ENCODE peak calls at places on chromosomes 11 and 22, in seven cellular contexts. L, M, U, O, E, T and Z are unnamed samples.

GRCh38 chr11:43992138-43992537 is 49.7 kb downstream of the C11orf96 start:
- DNase-seq in L (no peak), M (no peak), U (no peak), O (no peak), E (no peak), T (no peak), Z (no peak)

GRCh38 chr11:75946531-75947530 is 131.8 kb downstream of the UVRAG start:
- DNase-seq in L (peak; percentile 31), M (peak; percentile 22), U (no peak), O (peak; percentile 60), E (no peak), T (peak; percentile 11), Z (peak; percentile 83)

GRCh38 chr11:120773501-120774031 is 250.3 kb upstream of the TBCEL start:
- DNase-seq in L (no peak), M (peak; percentile 14), U (no peak), O (no peak), E (no peak), T (no peak), Z (no peak)

GRCh38 chr11:108890482-108891092 is 225.7 kb downstream of the DDX10 start:
- DNase-seq in L (no peak), M (no peak), U (no peak), O (no peak), E (no peak), T (no peak), Z (no peak)

GRCh38 chr22:23503142-23503541 is 76.9 kb downstream of the IGLL1 start:
- DNase-seq in L (no peak), M (no peak), U (no peak), O (no peak), E (no peak), T (no peak), Z (no peak)

GRCh38 chr11:115682901-115683300 is 178.7 kb upstream of the CADM1 start:
- DNase-seq in L (no peak), M (no peak), U (no peak), O (no peak), E (no peak), T (no peak), Z (no peak)

GRCh38 chr22:30602049-30602448 is 4.9 kb upstream of the TCN2 start:
- DNase-seq in L (peak; percentile 44), M (peak; percentile 41), U (no peak), O (peak; percentile 43), E (no peak), T (peak; percentile 76), Z (peak; percentile 59)

GRCh38 chr11:114399903-114400221 is 449 bp downstream of the C11orf71 start:
- DNase-seq in L (peak; percentile 77), M (no peak), U (no peak), O (no peak), E (no peak), T (peak; percentile 92), Z (no peak)

GRCh38 chr22:24430431-24431308 is 3.3 kb downstream of the ADORA2A start:
- DNase-seq in L (no peak), M (no peak), U (no peak), O (no peak), E (no peak), T (no peak), Z (no peak)

GRCh38 chr11:8103909-8104308 is 22.9 kb downstream of the TUB start:
- DNase-seq in L (no peak), M (no peak), U (no peak), O (no peak), E (no peak), T (no peak), Z (no peak)

GRCh38 chr11:23079382-23079813 is 219.1 kb upstream of the CCDC179 start:
- DNase-seq in L (no peak), M (peak; percentile 45), U (no peak), O (peak; percentile 82), E (no peak), T (peak; percentile 27), Z (no peak)

GRCh38 chr11:35131094-35131493 is 7.9 kb upstream of the CD44 start:
- DNase-seq in L (no peak), M (no peak), U (no peak), O (no peak), E (no peak), T (no peak), Z (no peak)

GRCh38 chr11:3069425-3069824 is 12.2 kb upstream of the CARS1 start:
- DNase-seq in L (no peak), M (no peak), U (no peak), O (no peak), E (no peak), T (no peak), Z (no peak)

GRCh38 chr11:63448646-63449045 is 42.3 kb downstream of the PLAAT5 start:
- DNase-seq in L (peak; percentile 65), M (no peak), U (no peak), O (no peak), E (no peak), T (peak; percentile 18), Z (no peak)

GRCh38 chr11:85756401-85757200 is 54.3 kb downstream of the SYTL2 start:
- DNase-seq in L (no peak), M (no peak), U (no peak), O (no peak), E (no peak), T (no peak), Z (no peak)

GRCh38 chr22:49567894-49568750 is 259.6 kb downstream of the BRD1 start:
- DNase-seq in L (peak; percentile 25), M (no peak), U (no peak), O (no peak), E (peak; percentile 31), T (no peak), Z (no peak)

GRCh38 chr11:2795491-2795991 is 90.0 kb downstream of the CDKN1C start:
- DNase-seq in L (no peak), M (no peak), U (no peak), O (no peak), E (peak; percentile 44), T (no peak), Z (no peak)

GRCh38 chr22:27881404-27881803 is 37.7 kb downstream of the PITPNB start:
- DNase-seq in L (no peak), M (peak; percentile 54), U (no peak), O (peak; percentile 62), E (no peak), T (no peak), Z (no peak)

GRCh38 chr11:7973011-7973410 is 7.8 kb upstream of the NLRP10 start:
- DNase-seq in L (no peak), M (no peak), U (no peak), O (no peak), E (no peak), T (no peak), Z (peak; percentile 64)

GRCh38 chr11:128302425-128303186 is 284.8 kb downstream of the ETS1 start:
- DNase-seq in L (no peak), M (no peak), U (no peak), O (no peak), E (no peak), T (peak; percentile 16), Z (peak; percentile 83)

GRCh38 chr11:123822022-123822421 is 15.9 kb upstream of the OR6M1 start:
- DNase-seq in L (no peak), M (no peak), U (no peak), O (no peak), E (no peak), T (peak; percentile 29), Z (no peak)

GRCh38 chr11:16184588-16184987 is 171.8 kb downstream of the SOX6 start:
- DNase-seq in L (no peak), M (peak; percentile 89), U (no peak), O (peak; percentile 92), E (no peak), T (peak; percentile 38), Z (no peak)

GRCh38 chr11:48107188-48107704 is 109.4 kb upstream of the OR4B1 start:
- DNase-seq in L (no peak), M (peak; percentile 56), U (no peak), O (peak; percentile 67), E (no peak), T (no peak), Z (no peak)
- H3K4ac ChIP-seq in L (no peak overlapping the region), M (no peak overlapping the region), U (no peak overlapping the region), O (peak overlapping the region; percentile 71), E (no peak overlapping the region), T (no peak overlapping the region), Z (no peak overlapping the region)

GRCh38 chr11:129618046-129618569 is 197.5 kb upstream of the TMEM45B start:
- DNase-seq in L (no peak), M (no peak), U (no peak), O (no peak), E (no peak), T (no peak), Z (no peak)
- H3K4ac ChIP-seq in L (no peak overlapping the region), M (no peak overlapping the region), U (no peak overlapping the region), O (no peak overlapping the region), E (no peak overlapping the region), T (no peak overlapping the region), Z (no peak overlapping the region)

GRCh38 chr11:5257296-5257695 is 2.7 kb upstream of the HBG2 start:
- DNase-seq in L (peak; percentile 28), M (no peak), U (no peak), O (no peak), E (no peak), T (peak; percentile 72), Z (no peak)

GRCh38 chr11:5250777-5251176 is 1.1 kb upstream of the HBG1 start:
- DNase-seq in L (no peak), M (no peak), U (no peak), O (no peak), E (no peak), T (no peak), Z (no peak)

GRCh38 chr11:5251746-5252145 is 2.1 kb upstream of the HBG1 start:
- DNase-seq in L (no peak), M (no peak), U (no peak), O (no peak), E (no peak), T (no peak), Z (no peak)

GRCh38 chr11:5247479-5248192 is 2.0 kb downstream of the HBG1 start:
- DNase-seq in L (no peak), M (no peak), U (no peak), O (peak; percentile 23), E (no peak), T (no peak), Z (no peak)

DNA sequence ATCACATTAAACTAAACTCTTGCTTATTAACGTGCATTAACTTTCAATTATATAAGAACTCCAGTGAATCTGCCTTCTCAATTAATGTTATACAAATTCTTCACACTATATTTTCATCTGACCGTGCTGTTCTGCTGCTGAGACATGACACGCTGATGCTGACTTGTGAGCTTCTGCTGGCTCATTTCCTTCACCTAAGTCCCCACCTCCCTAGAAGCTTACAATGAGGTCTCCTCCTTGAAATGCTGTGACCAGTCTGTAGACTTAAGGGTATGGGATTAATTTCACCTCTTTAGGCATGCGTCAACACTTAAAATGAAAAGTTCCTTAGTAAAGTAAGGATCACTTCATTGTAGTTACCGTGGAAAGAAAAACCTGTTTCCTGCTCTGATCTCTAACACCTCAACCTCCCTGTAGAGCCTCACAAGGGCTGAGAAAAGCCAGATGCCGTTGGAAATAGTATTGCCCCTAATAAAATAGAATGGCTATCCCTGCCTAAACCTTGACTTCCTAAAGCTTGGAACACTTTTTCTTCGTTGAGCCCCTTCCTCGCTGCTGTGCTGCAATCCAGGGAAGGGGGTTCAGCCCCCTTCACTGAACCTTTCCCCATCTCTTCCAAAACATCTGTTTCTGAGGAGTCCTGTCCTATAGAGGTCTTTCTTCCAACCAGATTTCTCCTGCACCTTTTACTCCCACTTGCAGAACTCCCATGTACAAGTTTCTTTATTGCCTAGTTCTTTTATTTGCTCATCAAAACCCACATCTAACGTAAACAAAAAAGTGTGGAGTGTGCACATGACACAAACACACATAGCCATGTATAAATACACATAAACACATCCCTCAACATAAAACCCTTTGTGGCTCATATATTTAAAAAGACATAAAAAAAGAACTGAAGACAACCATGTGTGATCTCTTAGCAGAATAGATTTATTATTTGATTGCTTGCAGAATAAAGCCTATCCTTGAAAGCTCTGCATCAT is 2.0 kb downstream of the HBG2 start:
- DNase-seq in L (no peak), M (no peak), U (no peak), O (no peak), E (no peak), T (no peak), Z (no peak)
- H3K4ac ChIP-seq in L (no peak overlapping the region), M (no peak overlapping the region), U (no peak overlapping the region), O (no peak overlapping the region), E (no peak overlapping the region), T (no peak overlapping the region), Z (no peak overlapping the region)

GRCh38 chr22:36914383-36914752 is 940 bp downstream of the CSF2RB start:
- DNase-seq in L (no peak), M (no peak), U (no peak), O (no peak), E (no peak), T (no peak), Z (peak; percentile 37)
- H3K4ac ChIP-seq in L (no peak overlapping the region), M (no peak overlapping the region), U (no peak overlapping the region), O (no peak overlapping the region), E (no peak overlapping the region), T (no peak overlapping the region), Z (no peak overlapping the region)